ENCODE peak calls at places on chromosome 1, in four cellular contexts. Y is NCI-H2029, O is midbrain, M is T follicular helper cell. D is an unnamed sample.

GRCh38 chr1:207069059-207069458 is 16.0 kb downstream of the PFKFB2 start:
- DNase-seq in Y (no peak), O (no peak), M (no peak), D (no peak)

GRCh38 chr1:23896491-23896890 is 16.7 kb downstream of the CNR2 start:
- DNase-seq in Y (no peak), M (no peak), O (no peak), D (no peak)

GRCh38 chr1:192573499-192573898 is 2.1 kb upstream of the RGS1 start:
- DNase-seq in O (no peak), M (no peak), Y (no peak), D (no peak)

GRCh38 chr1:54241430-54241829 is 41.5 kb downstream of the MRPL37 start:
- DNase-seq in M (no peak), O (no peak), Y (no peak), D (no peak)

GRCh38 chr1:111904478-111905218 is 84.8 kb downstream of the KCND3 start:
- DNase-seq in Y (no peak), M (no peak), O (no peak), D (no peak)

GRCh38 chr1:157240495-157241184 is 102.4 kb upstream of the ETV3 start:
- DNase-seq in M (no peak), O (no peak), Y (no peak), D (no peak)

GRCh38 chr1:113041569-113042335 is 31.2 kb upstream of the LRIG2 start:
- DNase-seq in O (peak; percentile 76), Y (no peak), M (no peak), D (no peak)

GRCh38 chr1:17059391-17060128 is 5.7 kb upstream of the SDHB start:
- DNase-seq in M (no peak), Y (peak; percentile 31), O (peak; percentile 81), D (peak; percentile 22)

GRCh38 chr1:182784556-182785171 is 4.9 kb upstream of the NPL start:
- DNase-seq in M (no peak), Y (no peak), O (peak; percentile 63), D (no peak)

GRCh38 chr1:226047495-226047894 is 15.0 kb upstream of the H3-3A start:
- DNase-seq in M (no peak), O (no peak), Y (no peak), D (no peak)

GRCh38 chr1:18719786-18720436 is 89.3 kb downstream of the PAX7 start:
- DNase-seq in O (no peak), M (no peak), Y (no peak), D (no peak)

GRCh38 chr1:198015317-198015716 is 98.1 kb downstream of the LHX9 start:
- DNase-seq in O (no peak), Y (no peak), M (no peak), D (no peak)

GRCh38 chr1:11736746-11737639 is 1.1 kb downstream of the AGTRAP start:
- DNase-seq in O (peak; percentile 42), M (no peak), Y (no peak), D (peak; percentile 30)

GRCh38 chr1:64484651-64485050 is 14.7 kb downstream of the CACHD1 start:
- DNase-seq in O (no peak), M (no peak), Y (peak; percentile 89), D (no peak)

GRCh38 chr1:205676002-205676401 is 4.3 kb downstream of the SLC45A3 start:
- DNase-seq in O (no peak), M (no peak), Y (no peak), D (no peak)

GRCh38 chr1:201938440-201939005 is 7.8 kb downstream of the LMOD1 start:
- DNase-seq in Y (no peak), O (no peak), M (no peak), D (no peak)

GRCh38 chr1:114296413-114296812 is 142.7 kb upstream of the SYT6 start:
- DNase-seq in O (no peak), M (no peak), Y (no peak), D (no peak)

GRCh38 chr1:33971018-33971710 is 107.3 kb downstream of the HMGB4 start:
- DNase-seq in O (no peak), M (no peak), Y (no peak), D (no peak)

GRCh38 chr1:50123071-50123470 is 14.4 kb downstream of the ELAVL4 start:
- DNase-seq in O (no peak), Y (peak; percentile 83), M (no peak), D (no peak)

GRCh38 chr1:224057461-224058199 is 56.3 kb upstream of the FBXO28 start:
- DNase-seq in Y (no peak), M (no peak), O (no peak), D (no peak)

GRCh38 chr1:154327466-154328317 is 2.4 kb downstream of the ATP8B2 start:
- DNase-seq in M (no peak), Y (peak; percentile 8), O (no peak), D (no peak)

D was measured in CD4-positive, alpha-beta T cell.